ENCODE peak calls at places on chromosomes 13 and 19, in six cellular contexts. Z is activated T-cell treated with anti-CD3 and anti-CD28 coated beads for 4 hours; Y is SK-N-DZ; H is T-helper 1 cell; P is activated T-helper 1 cell treated with anti-CD3 and anti-CD28 coated beads, Interleukin-12 subunit alpha, Interleukin-12 subunit beta, Interleukin-2, Interleukin-4 antibody, amounts not matched to agents 30 ng/mL and 10 ng/mL and 1 ng/mL, durations not matched to agents 14 hours and 24 hours and 36 hours; M is PC-9. N is an unnamed sample.

GRCh38 chr19:41993612-41994483 is at the start of gene ATP1A3:
- DNase-seq in Z (peak), Y (peak), H (peak), P (peak), M (peak), N (peak)

GRCh38 chr19:30742539-30742938 is 370.4 kb downstream of the ZNF536 start:
- DNase-seq in Z (no peak), Y (no peak), H (no peak), P (no peak), M (no peak), N (no peak)

GRCh38 chr19:42435316-42435715 is 7.4 kb downstream of the CXCL17 start:
- DNase-seq in Z (no peak), Y (no peak), H (no peak), P (no peak), M (no peak), N (no peak)

GRCh38 chr13:43815204-43815603 is 28.4 kb upstream of the ENOX1 start:
- DNase-seq in Z (no peak), Y (peak), H (no peak), P (no peak), M (peak), N (no peak)

GRCh38 chr19:10871711-10872550 is 578 bp downstream of the CARM1 start:
- DNase-seq in Z (peak), Y (peak), H (peak), P (no peak), M (peak), N (peak)

GRCh38 chr13:20847298-20847697 is 55.2 kb downstream of the XPO4 start:
- DNase-seq in Z (no peak), Y (peak), H (no peak), P (no peak), M (no peak), N (no peak)

GRCh38 chr19:14479985-14480694 is 5.0 kb upstream of the PTGER1 start:
- DNase-seq in Z (peak), Y (peak), H (peak), P (peak), M (peak), N (no peak)

GRCh38 chr19:6772028-6772865 is at the start of gene VAV1:
- DNase-seq in Z (peak), Y (no peak), H (peak), P (peak), M (no peak), N (no peak)

GRCh38 chr19:54594737-54595136 is 1.3 kb downstream of the LILRA1 start:
- DNase-seq in Z (no peak), Y (no peak), H (no peak), P (no peak), M (no peak), N (no peak)

GRCh38 chr13:65911546-65912193 is 1318.5 kb downstream of the PCDH9 start:
- DNase-seq in Z (no peak), Y (no peak), H (no peak), P (no peak), M (no peak), N (no peak)

GRCh38 chr13:107867701-107868661 is 347.4 kb downstream of the LIG4 start:
- DNase-seq in Z (no peak), Y (peak), H (no peak), P (no peak), M (peak), N (peak)

GRCh38 chr13:20822406-20822805 is 48.6 kb upstream of the EEF1AKMT1 start:
- DNase-seq in Z (no peak), Y (no peak), H (no peak), P (no peak), M (no peak), N (no peak)

GRCh38 chr13:112061367-112062046 is 5.4 kb upstream of the SOX1 start:
- DNase-seq in Z (no peak), Y (no peak), H (no peak), P (no peak), M (no peak), N (no peak)

GRCh38 chr13:47548294-47548825 is 452.7 kb downstream of the SUCLA2 start:
- DNase-seq in Z (no peak), Y (no peak), H (no peak), P (no peak), M (no peak), N (no peak)